ENCODE peak calls at places on chromosome 9, in four cellular contexts. One of them, this sample, is unnamed.

GRCh38 chr9:136004712-136005111 is 43.5 kb upstream of the UBAC1 start:
- DNase-seq in IMR-90: no peak
- DNase-seq in mesendoderm: no peak
- DNase-seq in H1: no peak
- DNase-seq in this sample: peak; percentile 67

GRCh38 chr9:132008871-132009812 is 70.5 kb downstream of the MED27 start:
- DNase-seq in IMR-90: no peak
- DNase-seq in mesendoderm: no peak
- DNase-seq in H1: no peak
- DNase-seq in this sample: no peak

GRCh38 chr9:14782652-14783051 is 60.1 kb upstream of the CER1 start:
- DNase-seq in mesendoderm: peak; percentile 13
- DNase-seq in IMR-90: no peak
- DNase-seq in H1: no peak
- DNase-seq in this sample: no peak

GRCh38 chr9:98191615-98192502 is 578 bp downstream of the CORO2A start:
- DNase-seq in H1: peak; percentile 70
- DNase-seq in mesendoderm: peak; percentile 63
- DNase-seq in IMR-90: no peak
- DNase-seq in this sample: peak; percentile 66

GRCh38 chr9:72462340-72462739 is 59.1 kb upstream of the TMC1 start:
- DNase-seq in H1: no peak
- DNase-seq in IMR-90: peak; percentile 75
- DNase-seq in mesendoderm: no peak
- DNase-seq in this sample: no peak

GRCh38 chr9:113509463-113509862 is 45.9 kb downstream of the RGS3 start:
- DNase-seq in H1: no peak
- DNase-seq in IMR-90: peak; percentile 83
- DNase-seq in mesendoderm: no peak
- DNase-seq in this sample: no peak

GRCh38 chr9:136312436-136312835 is 8.5 kb upstream of the CCDC187 start:
- DNase-seq in mesendoderm: no peak
- DNase-seq in IMR-90: peak; percentile 58
- DNase-seq in H1: no peak
- DNase-seq in this sample: no peak

GRCh38 chr9:32251539-32251938 is 132.9 kb upstream of the ACO1 start:
- DNase-seq in mesendoderm: peak; percentile 75
- DNase-seq in H1: peak; percentile 61
- DNase-seq in IMR-90: peak; percentile 20
- DNase-seq in this sample: peak; percentile 63

GRCh38 chr9:137372693-137373610 is 50.0 kb downstream of the EXD3 start:
- DNase-seq in mesendoderm: no peak
- DNase-seq in IMR-90: no peak
- DNase-seq in H1: peak; percentile 43
- DNase-seq in this sample: peak; percentile 23
- H3K4me1 ChIP-seq in mesendoderm: no peaks in the 10 kb centered on the region
- H3K4me1 ChIP-seq in IMR-90: peaks cover 2% of the 10 kb centered on the region
- H3K4me1 ChIP-seq in H1: no peaks in the 10 kb centered on the region
- H3K4me1 ChIP-seq in this sample: no peaks in the 10 kb centered on the region

GRCh38 chr9:123370526-123371227 is 14.7 kb downstream of the CRB2 start:
- DNase-seq in H1: no peak
- DNase-seq in mesendoderm: no peak
- DNase-seq in IMR-90: no peak
- DNase-seq in this sample: no peak
- H3K79me1 ChIP-seq in H1: no peaks in the 10 kb centered on the region
- H3K79me1 ChIP-seq in mesendoderm: no peaks in the 10 kb centered on the region
- H3K79me1 ChIP-seq in IMR-90: no peaks in the 10 kb centered on the region
- H3K79me1 ChIP-seq in this sample: no peaks in the 10 kb centered on the region

GRCh38 chr9:92973700-92974099 is 26.4 kb downstream of the FGD3 start:
- DNase-seq in mesendoderm: no peak
- DNase-seq in IMR-90: no peak
- DNase-seq in H1: peak; percentile 22
- DNase-seq in this sample: no peak

GRCh38 chr9:92976436-92976835 is 29.1 kb downstream of the FGD3 start:
- DNase-seq in H1: no peak
- DNase-seq in IMR-90: no peak
- DNase-seq in mesendoderm: no peak
- DNase-seq in this sample: no peak

GRCh38 chr9:92975452-92975770 is 28.1 kb downstream of the FGD3 start:
- DNase-seq in IMR-90: no peak
- DNase-seq in H1: no peak
- DNase-seq in mesendoderm: no peak
- DNase-seq in this sample: no peak

GRCh38 chr9:92974696-92975451 is 27.6 kb downstream of the FGD3 start:
- DNase-seq in IMR-90: no peak
- DNase-seq in mesendoderm: no peak
- DNase-seq in H1: no peak
- DNase-seq in this sample: no peak

DNA sequence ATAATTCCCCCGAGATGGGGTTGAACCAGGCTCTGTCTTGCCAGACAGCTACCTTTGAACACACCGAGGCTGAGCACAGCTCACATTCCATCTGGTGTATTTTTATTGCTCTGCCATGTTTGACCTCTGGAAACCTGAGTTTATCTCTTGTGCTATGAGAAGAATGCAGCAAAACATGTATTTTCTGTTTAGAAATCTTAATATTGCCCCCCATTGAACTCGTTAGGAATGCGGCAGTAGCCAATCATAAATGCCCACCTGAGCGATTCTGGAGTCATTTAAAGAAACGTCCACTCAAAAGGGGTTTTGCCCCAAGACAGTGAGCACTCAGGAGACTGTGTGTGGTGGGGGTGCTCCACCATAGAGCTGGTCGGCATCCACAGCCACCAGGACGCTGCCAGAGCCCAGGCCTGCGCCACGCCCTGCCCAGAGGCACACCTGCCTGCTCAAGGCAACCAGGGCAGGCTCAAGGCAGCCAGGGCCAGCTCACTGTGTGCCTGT is 26.9 kb downstream of the FGD3 start:
- DNase-seq in H1: peak; percentile 33
- DNase-seq in IMR-90: no peak
- DNase-seq in mesendoderm: no peak
- DNase-seq in this sample: no peak
- H2AK5ac ChIP-seq in H1: no peak overlapping the region
- H2AK5ac ChIP-seq in IMR-90: no peak overlapping the region
- H2AK5ac ChIP-seq in mesendoderm: no peak overlapping the region
- H2AK5ac ChIP-seq in this sample: no peak overlapping the region

DNA sequence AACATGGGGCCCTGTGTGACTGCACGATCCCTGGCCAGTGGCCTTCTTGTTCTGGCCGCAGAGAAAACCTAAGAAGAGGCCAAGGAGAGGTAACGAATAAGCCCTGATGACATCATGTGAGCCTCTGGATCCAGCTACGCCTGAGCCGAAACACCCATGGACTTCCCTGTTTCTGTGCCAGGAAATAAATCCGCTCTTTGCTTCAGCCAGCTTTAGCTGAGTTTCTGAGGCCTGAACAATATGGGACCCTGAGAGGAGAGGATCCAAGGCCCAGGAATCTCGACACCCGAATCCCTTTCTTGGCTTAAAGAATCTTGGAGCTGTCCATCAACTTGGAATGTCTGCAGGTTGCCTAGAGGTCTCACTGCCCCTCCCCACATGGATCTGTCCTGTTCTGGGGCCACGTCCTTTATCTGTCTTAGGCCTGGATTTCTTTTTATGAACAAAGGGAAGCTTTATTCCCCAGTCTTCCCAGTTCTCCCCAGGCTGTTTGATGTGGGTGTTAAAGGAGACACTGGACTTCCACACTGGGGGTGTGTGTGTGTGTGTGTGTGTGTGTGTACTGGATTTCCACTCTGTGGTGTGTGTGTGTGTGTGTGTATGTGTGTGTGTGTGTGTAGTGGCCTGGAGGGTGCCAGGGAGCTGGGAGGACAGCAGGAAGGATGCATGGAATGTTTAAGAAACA is 13.7 kb downstream of the IER5L start:
- DNase-seq in H1: no peak
- DNase-seq in IMR-90: peak; percentile 53
- DNase-seq in mesendoderm: no peak
- DNase-seq in this sample: no peak
- H3K4me1 ChIP-seq in H1: peaks cover 12% of the 10 kb centered on the region
- H3K4me1 ChIP-seq in IMR-90: peaks cover 27% of the 10 kb centered on the region
- H3K4me1 ChIP-seq in mesendoderm: peaks cover 7% of the 10 kb centered on the region
- H3K4me1 ChIP-seq in this sample: peaks cover 8% of the 10 kb centered on the region

GRCh38 chr9:134367796-134368490 is 41.7 kb downstream of the RXRA start:
- DNase-seq in IMR-90: no peak
- DNase-seq in mesendoderm: no peak
- DNase-seq in H1: no peak
- DNase-seq in this sample: no peak
- H3K79me1 ChIP-seq in IMR-90: peaks cover 96% of the 10 kb centered on the region
- H3K79me1 ChIP-seq in mesendoderm: peaks cover 12% of the 10 kb centered on the region
- H3K79me1 ChIP-seq in H1: peaks cover 22% of the 10 kb centered on the region
- H3K79me1 ChIP-seq in this sample: no peaks in the 10 kb centered on the region

GRCh38 chr9:121395558-121395957 is 25.5 kb upstream of the STOM start:
- DNase-seq in IMR-90: no peak
- DNase-seq in mesendoderm: no peak
- DNase-seq in H1: no peak
- DNase-seq in this sample: no peak
- H2AK5ac ChIP-seq in IMR-90: peak overlapping the region; percentile 64
- H2AK5ac ChIP-seq in mesendoderm: no peak overlapping the region
- H2AK5ac ChIP-seq in H1: no peak overlapping the region
- H2AK5ac ChIP-seq in this sample: no peak overlapping the region

GRCh38 chr9:130144703-130145102 is 27.5 kb upstream of the NCS1 start:
- DNase-seq in mesendoderm: no peak
- DNase-seq in H1: no peak
- DNase-seq in IMR-90: no peak
- DNase-seq in this sample: no peak

GRCh38 chr9:130142635-130143034 is 29.6 kb upstream of the NCS1 start:
- DNase-seq in H1: no peak
- DNase-seq in IMR-90: no peak
- DNase-seq in mesendoderm: no peak
- DNase-seq in this sample: no peak

GRCh38 chr9:130147215-130147614 is 25.0 kb upstream of the NCS1 start:
- DNase-seq in H1: no peak
- DNase-seq in mesendoderm: no peak
- DNase-seq in IMR-90: no peak
- DNase-seq in this sample: no peak

GRCh38 chr9:130143279-130143893 is 28.8 kb upstream of the NCS1 start:
- DNase-seq in mesendoderm: no peak
- DNase-seq in IMR-90: no peak
- DNase-seq in H1: no peak
- DNase-seq in this sample: no peak

DNA sequence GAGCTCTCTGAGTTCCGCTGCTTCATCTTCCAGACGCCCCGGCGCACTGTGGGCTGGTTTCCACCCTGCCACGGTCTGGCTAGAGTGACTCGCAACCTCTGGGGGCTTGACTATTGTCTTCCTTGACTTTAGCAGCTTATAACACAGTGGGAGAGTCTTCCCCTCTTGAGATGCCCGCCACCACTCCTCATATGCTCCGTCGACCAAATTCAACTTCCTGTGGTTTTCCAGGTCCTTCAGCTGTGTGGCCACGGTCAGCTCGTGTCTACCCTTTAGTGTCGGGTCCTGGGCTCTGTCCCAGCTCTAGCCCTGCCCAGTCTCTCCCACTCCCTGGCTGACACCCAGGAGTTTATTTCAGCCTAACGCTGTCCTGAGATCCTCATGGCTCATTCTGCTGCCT is 28.2 kb upstream of the NCS1 start:
- DNase-seq in IMR-90: peak; percentile 42
- DNase-seq in H1: no peak
- DNase-seq in mesendoderm: no peak
- DNase-seq in this sample: no peak
- H3K4me1 ChIP-seq in IMR-90: peaks cover 10% of the 10 kb centered on the region
- H3K4me1 ChIP-seq in H1: peaks cover 3% of the 10 kb centered on the region
- H3K4me1 ChIP-seq in mesendoderm: peaks cover 5% of the 10 kb centered on the region
- H3K4me1 ChIP-seq in this sample: peaks cover 13% of the 10 kb centered on the region

DNA sequence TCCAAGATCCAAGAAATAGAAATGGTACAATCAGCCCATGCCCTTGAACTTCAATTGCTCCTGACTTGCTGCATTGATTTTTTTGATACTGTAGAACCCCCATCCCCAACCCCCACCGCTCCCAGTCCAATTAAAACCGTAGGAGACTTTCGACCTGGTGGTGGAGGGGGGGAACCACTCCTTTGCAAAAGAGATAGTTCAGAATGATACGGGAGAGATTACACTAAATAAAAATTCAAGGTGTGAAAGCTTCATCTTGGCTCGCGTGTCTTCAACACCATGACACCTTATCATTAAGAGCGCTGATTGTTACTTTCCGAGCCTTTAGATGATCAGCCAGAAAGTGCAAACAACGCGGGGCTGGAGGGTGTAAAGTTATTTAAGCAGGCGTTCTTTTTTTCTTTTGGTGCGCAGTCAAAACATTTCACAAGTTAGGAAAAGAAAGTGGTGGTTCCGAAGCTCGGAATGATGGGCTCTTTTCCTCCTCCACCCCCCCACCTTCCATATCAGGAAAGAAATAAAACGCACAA is 1.3 kb upstream of the ZNF462 start:
- DNase-seq in IMR-90: no peak
- DNase-seq in H1: no peak
- DNase-seq in mesendoderm: peak; percentile 68
- DNase-seq in this sample: no peak
- H3K79me1 ChIP-seq in IMR-90: peaks cover 20% of the 10 kb centered on the region
- H3K79me1 ChIP-seq in H1: no peaks in the 10 kb centered on the region
- H3K79me1 ChIP-seq in mesendoderm: peaks cover 2% of the 10 kb centered on the region
- H3K79me1 ChIP-seq in this sample: peaks cover 2% of the 10 kb centered on the region

GRCh38 chr9:133463234-133463863 is 3.6 kb downstream of the CACFD1 start:
- DNase-seq in IMR-90: no peak
- DNase-seq in mesendoderm: peak; percentile 74
- DNase-seq in H1: peak; percentile 64
- DNase-seq in this sample: peak; percentile 81
- H2AK5ac ChIP-seq in IMR-90: no peak overlapping the region
- H2AK5ac ChIP-seq in mesendoderm: no peak overlapping the region
- H2AK5ac ChIP-seq in H1: no peak overlapping the region
- H2AK5ac ChIP-seq in this sample: no peak overlapping the region

DNA sequence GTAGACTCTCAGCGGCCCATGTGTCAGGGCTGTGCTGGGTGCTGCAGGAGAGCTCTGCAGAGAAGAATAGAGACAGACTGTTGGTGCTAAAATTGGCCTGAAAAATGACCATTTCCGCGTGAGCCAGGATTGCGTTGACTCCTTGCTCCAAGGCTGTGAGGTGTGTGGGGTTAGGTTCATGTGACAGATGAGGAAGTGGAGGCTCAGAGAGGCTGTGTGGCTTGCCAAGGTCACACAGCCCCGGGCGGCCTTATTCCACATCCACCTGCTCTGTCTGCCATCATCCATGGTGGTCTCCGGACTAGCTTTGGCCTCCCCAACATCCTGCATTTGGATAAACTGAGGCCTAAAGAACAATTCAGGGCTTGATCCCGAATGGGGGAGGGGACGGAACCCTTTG is 15.2 kb downstream of the NEK6 start:
- DNase-seq in H1: no peak
- DNase-seq in mesendoderm: no peak
- DNase-seq in IMR-90: no peak
- DNase-seq in this sample: no peak
- H3K4me1 ChIP-seq in H1: peaks cover 2% of the 10 kb centered on the region
- H3K4me1 ChIP-seq in mesendoderm: no peaks in the 10 kb centered on the region
- H3K4me1 ChIP-seq in IMR-90: peaks cover 59% of the 10 kb centered on the region
- H3K4me1 ChIP-seq in this sample: no peaks in the 10 kb centered on the region

This sample was measured in H9.